ENCODE peak calls at places on chromosomes 4 and X, in nine cellular contexts. N is right atrium auricular region, J is upper lobe of right lung, E is BJ, D is epithelial cell of esophagus, L is AG09309, O is H9, T is lower lobe of right lung, I is osteocyte. Y is an unnamed sample.

GRCh38 chr4:82776925-82777542 is 21.6 kb downstream of the SCD5 start:
- DNase-seq in I (no peak), O (peak), L (no peak), E (no peak), T (no peak), D (no peak), J (no peak), N (no peak), Y (no peak)

GRCh38 chr4:61543976-61544375 is 343.9 kb downstream of the ADGRL3 start:
- DNase-seq in L (no peak), D (peak), E (no peak), O (no peak), T (no peak), I (no peak), N (no peak), J (no peak), Y (no peak)

GRCh38 chr4:134216436-134216835 is 14.8 kb upstream of the PABPC4L start:
- DNase-seq in D (peak), T (no peak), E (peak), N (no peak), O (no peak), L (peak), I (no peak), J (no peak), Y (no peak)

GRCh38 chr4:5717449-5718158 is 6.6 kb downstream of the EVC start:
- DNase-seq in D (no peak), L (no peak), E (no peak), O (no peak), N (no peak), I (no peak), T (no peak), J (no peak), Y (no peak)

GRCh38 chrX:104270212-104270611 is 15.5 kb upstream of the ESX1 start:
- DNase-seq in I (no peak), J (no peak), E (no peak), O (no peak), N (no peak), L (no peak), D (no peak), T (no peak), Y (peak)

GRCh38 chr4:166318810-166319525 is 445.9 kb downstream of the TLL1 start:
- DNase-seq in L (peak), I (no peak), T (no peak), N (no peak), J (no peak), D (peak), O (no peak), E (peak), Y (no peak)

GRCh38 chr4:175614880-175615279 is 197.2 kb downstream of the GPM6A start:
- DNase-seq in O (no peak), J (no peak), N (no peak), E (no peak), T (no peak), I (no peak), D (no peak), L (no peak), Y (no peak)

GRCh38 chr4:69831646-69832325 is 28.2 kb downstream of the SULT1E1 start:
- DNase-seq in O (no peak), E (no peak), L (no peak), T (peak), D (no peak), N (no peak), I (no peak), J (no peak), Y (no peak)

GRCh38 chr4:37788782-37789181 is 37.7 kb upstream of the PGM2 start:
- DNase-seq in I (no peak), N (no peak), L (no peak), J (no peak), E (no peak), O (no peak), D (no peak), T (no peak), Y (no peak)

DNA sequence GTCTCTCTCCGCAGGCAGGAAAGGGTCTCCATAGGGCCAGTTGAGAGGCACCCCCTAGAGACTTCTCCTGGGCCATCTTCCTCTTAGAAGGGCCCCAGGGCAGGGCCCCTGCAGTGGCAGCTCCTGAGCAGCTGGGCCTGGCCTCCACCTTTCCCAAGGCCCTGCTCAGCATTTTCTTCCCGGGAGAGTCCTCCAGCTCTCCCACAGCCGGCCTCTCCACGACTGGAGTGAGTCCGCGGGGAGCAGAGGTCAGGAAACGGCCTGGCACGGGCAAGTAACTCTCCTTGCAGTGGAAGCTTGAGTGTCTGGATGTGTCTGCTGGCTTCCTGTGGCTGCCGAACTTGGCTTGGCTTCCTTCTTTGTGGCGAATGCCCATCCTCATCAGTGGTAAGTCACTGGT is 1.6 kb upstream of the LOC101059915 start:
- DNase-seq in I (no peak), D (no peak), J (no peak), L (no peak), O (no peak), E (no peak), N (no peak), T (no peak), Y (no peak)
- TF ChIP-seq CTCF in I (no peak), D (no peak), J (no peak), L (no peak), O (no peak), E (no peak), N (no peak), T (no peak), Y (no peak)

GRCh38 chr4:177546745-177547144 is 104.5 kb upstream of the AGA start:
- DNase-seq in J (no peak), I (no peak), L (no peak), O (no peak), N (no peak), T (no peak), E (no peak), D (peak), Y (no peak)
- TF ChIP-seq CTCF in J (no peak), I (peak), L (no peak), O (no peak), N (no peak), T (no peak), E (no peak), D (peak), Y (no peak)

DNA sequence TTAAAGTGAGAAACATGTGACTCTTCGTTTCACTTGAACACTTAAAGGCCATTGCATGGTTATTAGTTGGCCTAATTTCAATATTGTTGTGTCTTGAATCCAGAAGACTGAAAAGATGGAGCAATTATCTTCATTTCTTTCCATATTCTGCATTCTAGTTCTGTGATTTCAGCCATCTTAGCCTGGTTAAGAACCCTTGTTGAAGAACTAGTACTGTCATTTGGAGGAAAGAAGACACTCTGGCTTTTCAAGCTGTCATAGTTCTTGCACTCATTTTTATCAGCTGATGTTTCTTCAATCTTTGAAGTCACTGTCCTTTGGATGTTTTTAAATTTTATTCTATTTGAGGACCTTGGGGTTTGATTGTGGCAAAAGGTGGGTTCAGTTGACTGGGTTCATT is 81.6 kb downstream of the MTMR8 start:
- DNase-seq in N (no peak), L (no peak), O (no peak), D (no peak), T (no peak), J (no peak), E (no peak), I (no peak), Y (no peak)
- TF ChIP-seq CTCF in N (no peak), L (no peak), O (no peak), D (no peak), T (no peak), J (no peak), E (no peak), I (no peak), Y (no peak)

GRCh38 chr4:28842271-28842670 is 1877.9 kb upstream of the PCDH7 start:
- DNase-seq in N (no peak), E (no peak), O (no peak), L (no peak), I (no peak), D (no peak), T (no peak), J (no peak), Y (no peak)
- TF ChIP-seq CTCF in N (no peak), E (no peak), O (no peak), L (no peak), I (no peak), D (no peak), T (no peak), J (no peak), Y (no peak)

GRCh38 chr4:42965326-42965725 is 72.8 kb downstream of the GRXCR1 start:
- DNase-seq in T (no peak), I (no peak), L (no peak), J (no peak), D (peak), E (no peak), N (no peak), O (no peak), Y (no peak)
- TF ChIP-seq CTCF in T (no peak), I (no peak), L (no peak), J (no peak), D (peak), E (no peak), N (no peak), O (peak), Y (no peak)